ENCODE peak calls at places on chromosomes 12 and 14, in four cellular contexts. Y is H9, O is H1, B is IMR-90. E is an unnamed sample.
A peak's percentile ranks its signal among the peaks of the same experiment; 100 is the strongest.

GRCh38 chr14:99773496-99774203 is 19.6 kb upstream of the EML1 start:
- DNase-seq in Y (no peak), O (no peak), B (no peak), E (peak; percentile 18)

GRCh38 chr14:31543969-31544799 is 17.0 kb upstream of the NUBPL start:
- DNase-seq in Y (no peak), O (no peak), B (peak; percentile 23), E (peak; percentile 27)

GRCh38 chr14:58607571-58608317 is 30.0 kb upstream of the DACT1 start:
- DNase-seq in Y (no peak), O (no peak), B (peak; percentile 87), E (no peak)

GRCh38 chr14:103315368-103315911 is 18.6 kb upstream of the EIF5 start:
- DNase-seq in Y (no peak), O (no peak), B (peak; percentile 74), E (no peak)

GRCh38 chr14:82009076-82009475 is 475.4 kb upstream of the SEL1L start:
- DNase-seq in Y (no peak), O (no peak), B (no peak), E (peak; percentile 49)

GRCh38 chr14:65750906-65751305 is 338.4 kb downstream of the FUT8 start:
- DNase-seq in Y (no peak), O (no peak), B (no peak), E (peak; percentile 19)

GRCh38 chr12:27509032-27509431 is 15.0 kb upstream of the PPFIBP1 start:
- DNase-seq in Y (no peak), O (no peak), B (no peak), E (no peak)

GRCh38 chr12:71582925-71583324 is 80.7 kb downstream of the ZFC3H1 start:
- DNase-seq in Y (no peak), O (no peak), B (no peak), E (no peak)

GRCh38 chr12:50132505-50133135 is 20.6 kb downstream of the COX14 start:
- DNase-seq in Y (no peak), O (no peak), B (peak; percentile 61), E (peak; percentile 54)

GRCh38 chr14:65696801-65697200 is 284.3 kb downstream of the FUT8 start:
- DNase-seq in Y (no peak), O (no peak), B (peak; percentile 45), E (no peak)

GRCh38 chr12:94271351-94271750 is 123.0 kb downstream of the PLXNC1 start:
- DNase-seq in Y (no peak), O (no peak), B (no peak), E (no peak)

GRCh38 chr14:75301666-75302325 is 23.2 kb downstream of the FOS start:
- DNase-seq in Y (no peak), O (no peak), B (no peak), E (no peak)

GRCh38 chr14:96173646-96174475 is 30.8 kb upstream of the BDKRB2 start:
- DNase-seq in Y (no peak), O (no peak), B (no peak), E (no peak)

GRCh38 chr12:22042981-22043669 is 2.9 kb upstream of the CMAS start:
- DNase-seq in Y (no peak), O (no peak), B (peak; percentile 85), E (no peak)

GRCh38 chr14:60777856-60778578 is 43.5 kb downstream of the MNAT1 start:
- DNase-seq in Y (no peak), O (no peak), B (peak; percentile 94), E (no peak)

GRCh38 chr14:44352212-44352611 is 154.9 kb downstream of the FSCB start:
- DNase-seq in Y (no peak), O (no peak), B (no peak), E (no peak)

DNA sequence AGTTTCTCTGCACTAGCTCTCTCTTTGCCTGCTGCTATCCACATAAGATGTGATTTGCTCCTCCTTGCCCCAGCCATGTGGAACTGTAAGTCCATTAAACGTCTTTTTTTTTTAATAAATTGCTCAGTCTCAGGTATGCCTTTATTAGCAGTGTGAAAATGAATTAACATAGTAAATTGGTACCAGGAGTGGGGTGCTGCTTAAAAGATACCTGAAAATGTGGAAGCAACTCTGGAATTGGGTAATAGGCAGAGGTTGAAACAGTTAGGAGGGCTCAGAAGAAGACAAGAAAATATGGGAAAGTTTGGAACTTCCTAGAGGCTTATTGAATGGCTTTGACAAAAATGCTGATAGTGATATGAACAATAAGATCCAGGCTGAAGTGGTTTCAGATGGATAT is 159.8 kb downstream of the FSCB start:
- DNase-seq in Y (no peak), O (no peak), B (no peak), E (no peak)
- H3K56ac ChIP-seq in Y (no peak overlapping the region), O (no peak overlapping the region), B (no peak overlapping the region), E (no peak overlapping the region)

GRCh38 chr14:101711041-101711861 is 50.3 kb upstream of the PPP2R5C start:
- DNase-seq in Y (no peak), O (no peak), B (no peak), E (peak; percentile 50)

GRCh38 chr14:101707863-101708620 is 53.5 kb upstream of the PPP2R5C start:
- DNase-seq in Y (peak; percentile 40), O (no peak), B (no peak), E (no peak)

GRCh38 chr14:101708853-101709532 is 52.5 kb upstream of the PPP2R5C start:
- DNase-seq in Y (no peak), O (no peak), B (no peak), E (no peak)

GRCh38 chr14:101709533-101709881 is 52.0 kb upstream of the PPP2R5C start:
- DNase-seq in Y (no peak), O (no peak), B (no peak), E (no peak)

DNA sequence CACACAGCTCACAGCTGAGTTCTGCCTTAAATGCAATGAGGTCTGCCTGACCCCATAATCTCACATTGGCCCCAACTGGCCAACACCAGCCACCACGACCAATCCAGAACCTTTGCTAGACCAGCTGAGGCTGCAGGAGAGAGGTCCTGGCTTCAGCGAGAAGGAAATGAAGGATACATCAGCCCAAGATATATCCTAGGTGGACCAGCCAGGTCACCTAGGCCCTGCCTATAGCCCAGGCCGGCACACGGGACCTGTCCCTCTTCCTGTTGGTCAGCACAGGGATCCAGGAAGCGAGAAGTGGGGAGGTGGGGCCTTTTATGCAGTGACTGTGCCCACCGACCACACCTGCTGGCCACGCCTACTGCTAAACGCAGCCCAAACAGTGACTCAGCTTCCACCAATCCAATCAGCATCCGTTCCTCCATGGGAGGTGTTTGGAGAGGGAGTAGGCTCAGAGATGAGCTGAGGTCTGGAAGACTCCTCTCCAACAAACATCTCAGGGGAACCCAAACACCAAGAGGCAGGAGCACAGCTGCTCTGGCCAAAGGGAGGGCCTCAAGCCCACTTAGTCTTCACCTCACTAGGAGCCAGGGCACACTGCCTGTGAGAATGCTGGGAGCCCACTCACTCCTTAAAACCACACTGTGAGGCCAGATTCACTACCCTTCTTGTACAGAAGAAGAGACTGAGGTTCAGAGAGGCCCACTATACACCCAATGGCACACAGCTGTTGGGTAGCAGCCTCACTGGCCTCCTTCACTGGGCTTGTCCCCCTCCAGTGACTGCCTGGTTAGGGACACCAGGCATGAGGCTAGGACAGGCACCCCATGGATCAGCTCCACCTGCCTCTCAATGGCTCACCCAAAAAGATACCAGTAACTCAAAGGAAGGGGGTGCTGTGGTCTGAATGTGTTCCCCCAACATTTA is 51.3 kb upstream of the PPP2R5C start:
- DNase-seq in Y (peak; percentile 88), O (no peak), B (no peak), E (peak; percentile 78)
- H2BK5ac ChIP-seq in Y (no peak overlapping the region), O (no peak overlapping the region), B (no peak overlapping the region), E (no peak overlapping the region)

GRCh38 chr12:115914122-115914521 is 363.4 kb downstream of the MED13L start:
- DNase-seq in Y (no peak), O (no peak), B (no peak), E (no peak)
- H3K56ac ChIP-seq in Y (no peak overlapping the region), O (no peak overlapping the region), B (no peak overlapping the region), E (no peak overlapping the region)

GRCh38 chr12:130917607-130918006 is 36.1 kb upstream of the ADGRD1 start:
- DNase-seq in Y (no peak), O (no peak), B (no peak), E (no peak)
- H2BK5ac ChIP-seq in Y (no peak overlapping the region), O (no peak overlapping the region), B (no peak overlapping the region), E (no peak overlapping the region)

GRCh38 chr12:117933545-117933944 is 35.2 kb downstream of the KSR2 start:
- DNase-seq in Y (no peak), O (no peak), B (no peak), E (no peak)

DNA sequence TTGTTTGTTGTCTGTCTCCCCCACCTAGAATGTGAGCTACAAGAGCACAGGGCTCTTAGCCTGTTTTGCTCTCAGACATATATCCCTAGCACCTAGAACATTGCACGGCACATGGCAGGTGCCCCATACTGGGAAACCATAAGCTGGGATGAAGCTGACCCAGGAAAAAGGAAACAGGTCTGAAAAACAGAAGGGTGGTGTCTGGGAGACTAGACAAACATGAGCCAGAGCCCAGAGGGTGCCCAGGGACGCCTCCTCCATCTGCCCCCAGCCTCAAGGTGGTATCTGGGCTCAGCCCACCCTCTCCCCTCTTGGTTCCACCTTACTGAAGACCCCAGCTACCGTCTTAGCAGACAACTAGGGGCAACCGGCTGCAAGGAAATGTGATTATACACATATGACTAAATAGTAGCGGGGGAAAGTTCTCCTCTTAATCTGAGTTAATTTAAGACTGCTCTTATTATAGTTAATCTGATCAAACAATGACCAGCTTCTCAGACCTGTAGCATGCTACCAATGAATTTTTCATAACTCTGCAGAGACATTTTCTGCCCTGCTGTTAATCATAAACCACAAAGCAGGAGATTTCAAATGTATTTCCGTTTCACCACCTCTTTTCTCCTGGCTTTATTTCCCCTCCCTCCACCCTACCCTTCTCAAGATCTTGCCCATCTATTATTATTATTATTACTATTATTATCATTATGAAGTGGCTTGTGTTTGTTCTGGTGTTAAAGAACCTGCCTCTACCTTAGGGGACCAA is 31.9 kb downstream of the KSR2 start:
- DNase-seq in Y (peak; percentile 15), O (no peak), B (no peak), E (no peak)
- H3K56ac ChIP-seq in Y (no peak overlapping the region), O (no peak overlapping the region), B (no peak overlapping the region), E (no peak overlapping the region)

GRCh38 chr12:98719515-98720504 is 74.7 kb downstream of the APAF1 start:
- DNase-seq in Y (no peak), O (no peak), B (no peak), E (no peak)

GRCh38 chr12:98727196-98727595 is 82.1 kb downstream of the APAF1 start:
- DNase-seq in Y (no peak), O (no peak), B (no peak), E (no peak)

GRCh38 chr12:98724384-98725155 is 79.5 kb downstream of the APAF1 start:
- DNase-seq in Y (no peak), O (no peak), B (peak; percentile 37), E (no peak)

GRCh38 chr12:98721204-98721702 is 76.2 kb downstream of the APAF1 start:
- DNase-seq in Y (no peak), O (no peak), B (no peak), E (peak; percentile 27)

GRCh38 chr12:98725481-98726247 is 80.6 kb downstream of the APAF1 start:
- DNase-seq in Y (peak; percentile 59), O (no peak), B (peak; percentile 80), E (peak; percentile 71)
- H2BK5ac ChIP-seq in Y (no peak overlapping the region), O (no peak overlapping the region), B (peak overlapping the region; percentile 4), E (no peak overlapping the region)

GRCh38 chr12:89075890-89076591 is 276.3 kb downstream of the DUSP6 start:
- DNase-seq in Y (no peak), O (no peak), B (peak; percentile 57), E (no peak)
- H3K56ac ChIP-seq in Y (no peak overlapping the region), O (no peak overlapping the region), B (no peak overlapping the region), E (no peak overlapping the region)

E was measured in mesendoderm.